ENCODE peak calls at places on chromosomes 13 and 19, in ten cellular contexts. One of them, this sample, is unnamed.

GRCh38 chr13:47545206-47545605 is 455.9 kb downstream of the SUCLA2 start:
- DNase-seq in naive thymus-derived CD4-positive, alpha-beta T cell: no peak
- DNase-seq in NB4: no peak
- DNase-seq in fibroblast of pulmonary artery: no peak
- DNase-seq in foreskin fibroblast: no peak
- DNase-seq in CD8-positive, alpha-beta T cell: no peak
- DNase-seq in endothelial cell of umbilical vein: no peak
- DNase-seq in fibroblast of the aortic adventitia: peak
- DNase-seq in Caco-2: no peak
- DNase-seq in ascending aorta: no peak
- DNase-seq in this sample: no peak

GRCh38 chr19:17797397-17798201 is 2.7 kb downstream of the B3GNT3 start:
- DNase-seq in naive thymus-derived CD4-positive, alpha-beta T cell: no peak
- DNase-seq in NB4: no peak
- DNase-seq in fibroblast of pulmonary artery: no peak
- DNase-seq in foreskin fibroblast: peak
- DNase-seq in CD8-positive, alpha-beta T cell: no peak
- DNase-seq in endothelial cell of umbilical vein: no peak
- DNase-seq in fibroblast of the aortic adventitia: no peak
- DNase-seq in Caco-2: peak
- DNase-seq in ascending aorta: no peak
- DNase-seq in this sample: no peak

GRCh38 chr13:48161530-48162179 is 66.8 kb upstream of the MED4 start:
- DNase-seq in naive thymus-derived CD4-positive, alpha-beta T cell: no peak
- DNase-seq in NB4: peak
- DNase-seq in fibroblast of pulmonary artery: no peak
- DNase-seq in foreskin fibroblast: no peak
- DNase-seq in CD8-positive, alpha-beta T cell: no peak
- DNase-seq in endothelial cell of umbilical vein: peak
- DNase-seq in fibroblast of the aortic adventitia: no peak
- DNase-seq in Caco-2: no peak
- DNase-seq in ascending aorta: peak
- DNase-seq in this sample: no peak

GRCh38 chr19:40671404-40671803 is 19.0 kb downstream of the NUMBL start:
- DNase-seq in naive thymus-derived CD4-positive, alpha-beta T cell: no peak
- DNase-seq in NB4: no peak
- DNase-seq in fibroblast of pulmonary artery: no peak
- DNase-seq in foreskin fibroblast: no peak
- DNase-seq in CD8-positive, alpha-beta T cell: no peak
- DNase-seq in endothelial cell of umbilical vein: no peak
- DNase-seq in fibroblast of the aortic adventitia: no peak
- DNase-seq in Caco-2: no peak
- DNase-seq in ascending aorta: no peak
- DNase-seq in this sample: no peak

GRCh38 chr19:40719414-40719894 is 2.5 kb downstream of the ITPKC start:
- DNase-seq in naive thymus-derived CD4-positive, alpha-beta T cell: no peak
- DNase-seq in NB4: no peak
- DNase-seq in fibroblast of pulmonary artery: no peak
- DNase-seq in foreskin fibroblast: peak
- DNase-seq in CD8-positive, alpha-beta T cell: no peak
- DNase-seq in endothelial cell of umbilical vein: no peak
- DNase-seq in fibroblast of the aortic adventitia: no peak
- DNase-seq in Caco-2: no peak
- DNase-seq in ascending aorta: no peak
- DNase-seq in this sample: no peak

GRCh38 chr13:54733639-54734038 is 1705.0 kb downstream of the OLFM4 start:
- DNase-seq in naive thymus-derived CD4-positive, alpha-beta T cell: no peak
- DNase-seq in NB4: peak
- DNase-seq in fibroblast of pulmonary artery: no peak
- DNase-seq in foreskin fibroblast: no peak
- DNase-seq in CD8-positive, alpha-beta T cell: no peak
- DNase-seq in endothelial cell of umbilical vein: no peak
- DNase-seq in fibroblast of the aortic adventitia: no peak
- DNase-seq in Caco-2: no peak
- DNase-seq in ascending aorta: no peak
- DNase-seq in this sample: no peak

GRCh38 chr13:20024706-20025105 is 66.2 kb downstream of the ZMYM2 start:
- DNase-seq in naive thymus-derived CD4-positive, alpha-beta T cell: no peak
- DNase-seq in NB4: peak
- DNase-seq in fibroblast of pulmonary artery: no peak
- DNase-seq in foreskin fibroblast: no peak
- DNase-seq in CD8-positive, alpha-beta T cell: no peak
- DNase-seq in endothelial cell of umbilical vein: no peak
- DNase-seq in fibroblast of the aortic adventitia: no peak
- DNase-seq in Caco-2: no peak
- DNase-seq in ascending aorta: no peak
- DNase-seq in this sample: no peak

GRCh38 chr19:17997969-17998826 is 9.8 kb upstream of the ARRDC2 start:
- DNase-seq in naive thymus-derived CD4-positive, alpha-beta T cell: no peak
- DNase-seq in NB4: no peak
- DNase-seq in fibroblast of pulmonary artery: no peak
- DNase-seq in foreskin fibroblast: peak
- DNase-seq in CD8-positive, alpha-beta T cell: no peak
- DNase-seq in endothelial cell of umbilical vein: no peak
- DNase-seq in fibroblast of the aortic adventitia: peak
- DNase-seq in Caco-2: no peak
- DNase-seq in ascending aorta: no peak
- DNase-seq in this sample: no peak

GRCh38 chr13:50125306-50125555 is 110.0 kb downstream of the KCNRG start:
- DNase-seq in naive thymus-derived CD4-positive, alpha-beta T cell: peak
- DNase-seq in NB4: no peak
- DNase-seq in fibroblast of pulmonary artery: no peak
- DNase-seq in foreskin fibroblast: no peak
- DNase-seq in CD8-positive, alpha-beta T cell: no peak
- DNase-seq in endothelial cell of umbilical vein: no peak
- DNase-seq in fibroblast of the aortic adventitia: no peak
- DNase-seq in Caco-2: no peak
- DNase-seq in ascending aorta: no peak
- DNase-seq in this sample: no peak

GRCh38 chr13:45626731-45627374 is 11.3 kb upstream of the ERICH6B start:
- DNase-seq in naive thymus-derived CD4-positive, alpha-beta T cell: no peak
- DNase-seq in NB4: peak
- DNase-seq in fibroblast of pulmonary artery: no peak
- DNase-seq in foreskin fibroblast: peak
- DNase-seq in CD8-positive, alpha-beta T cell: no peak
- DNase-seq in endothelial cell of umbilical vein: peak
- DNase-seq in fibroblast of the aortic adventitia: no peak
- DNase-seq in Caco-2: no peak
- DNase-seq in ascending aorta: no peak
- DNase-seq in this sample: no peak

GRCh38 chr19:11194173-11194572 is 3.2 kb downstream of the KANK2 start:
- DNase-seq in naive thymus-derived CD4-positive, alpha-beta T cell: no peak
- DNase-seq in NB4: no peak
- DNase-seq in fibroblast of pulmonary artery: no peak
- DNase-seq in foreskin fibroblast: no peak
- DNase-seq in CD8-positive, alpha-beta T cell: no peak
- DNase-seq in endothelial cell of umbilical vein: no peak
- DNase-seq in fibroblast of the aortic adventitia: no peak
- DNase-seq in Caco-2: no peak
- DNase-seq in ascending aorta: no peak
- DNase-seq in this sample: no peak

GRCh38 chr19:6039541-6040225 is 61.7 kb upstream of the RANBP3 start:
- DNase-seq in naive thymus-derived CD4-positive, alpha-beta T cell: no peak
- DNase-seq in NB4: no peak
- DNase-seq in fibroblast of pulmonary artery: no peak
- DNase-seq in foreskin fibroblast: no peak
- DNase-seq in CD8-positive, alpha-beta T cell: no peak
- DNase-seq in endothelial cell of umbilical vein: no peak
- DNase-seq in fibroblast of the aortic adventitia: no peak
- DNase-seq in Caco-2: no peak
- DNase-seq in ascending aorta: no peak
- DNase-seq in this sample: no peak

GRCh38 chr13:32200741-32201140 is 114.4 kb downstream of the ZAR1L start:
- DNase-seq in naive thymus-derived CD4-positive, alpha-beta T cell: no peak
- DNase-seq in NB4: no peak
- DNase-seq in fibroblast of pulmonary artery: peak
- DNase-seq in foreskin fibroblast: no peak
- DNase-seq in CD8-positive, alpha-beta T cell: no peak
- DNase-seq in endothelial cell of umbilical vein: no peak
- DNase-seq in fibroblast of the aortic adventitia: peak
- DNase-seq in Caco-2: no peak
- DNase-seq in ascending aorta: no peak
- DNase-seq in this sample: no peak
- H3K4me3 ChIP-seq in naive thymus-derived CD4-positive, alpha-beta T cell: no peak
- H3K4me3 ChIP-seq in NB4: no peak
- H3K4me3 ChIP-seq in fibroblast of pulmonary artery: no peak
- H3K4me3 ChIP-seq in foreskin fibroblast: no peak
- H3K4me3 ChIP-seq in CD8-positive, alpha-beta T cell: no peak
- H3K4me3 ChIP-seq in endothelial cell of umbilical vein: no peak
- H3K4me3 ChIP-seq in fibroblast of the aortic adventitia: no peak
- H3K4me3 ChIP-seq in Caco-2: no peak
- H3K4me3 ChIP-seq in ascending aorta: no peak
- H3K4me3 ChIP-seq in this sample: no peak

DNA sequence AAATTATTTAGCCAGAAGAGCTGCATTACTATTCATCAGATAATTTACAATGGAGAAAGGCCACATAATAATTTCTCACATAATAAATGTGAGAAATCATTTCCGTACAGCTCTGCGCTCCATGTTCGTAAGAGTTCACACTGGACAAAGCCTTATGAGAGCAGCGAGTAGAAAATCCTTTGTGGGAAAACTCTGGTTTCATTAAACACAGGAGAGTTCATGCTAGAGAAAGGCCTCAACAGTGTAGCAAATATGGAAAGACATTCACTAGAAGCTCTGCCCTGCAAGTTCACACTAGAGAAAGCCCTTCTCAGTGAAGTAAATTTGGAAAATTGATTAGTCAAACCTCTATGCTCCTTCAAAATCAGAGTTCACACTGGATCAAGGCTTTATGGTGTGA is 8.4 kb downstream of the ZNF776 start:
- DNase-seq in naive thymus-derived CD4-positive, alpha-beta T cell: no peak
- DNase-seq in NB4: no peak
- DNase-seq in fibroblast of pulmonary artery: no peak
- DNase-seq in foreskin fibroblast: no peak
- DNase-seq in CD8-positive, alpha-beta T cell: no peak
- DNase-seq in endothelial cell of umbilical vein: no peak
- DNase-seq in fibroblast of the aortic adventitia: no peak
- DNase-seq in Caco-2: no peak
- DNase-seq in ascending aorta: no peak
- DNase-seq in this sample: no peak
- H3K4me3 ChIP-seq in naive thymus-derived CD4-positive, alpha-beta T cell: peak
- H3K4me3 ChIP-seq in NB4: no peak
- H3K4me3 ChIP-seq in fibroblast of pulmonary artery: no peak
- H3K4me3 ChIP-seq in foreskin fibroblast: no peak
- H3K4me3 ChIP-seq in CD8-positive, alpha-beta T cell: no peak
- H3K4me3 ChIP-seq in endothelial cell of umbilical vein: no peak
- H3K4me3 ChIP-seq in fibroblast of the aortic adventitia: no peak
- H3K4me3 ChIP-seq in Caco-2: no peak
- H3K4me3 ChIP-seq in ascending aorta: no peak
- H3K4me3 ChIP-seq in this sample: no peak

GRCh38 chr13:113151745-113152707 is 6.4 kb upstream of the PROZ start:
- DNase-seq in naive thymus-derived CD4-positive, alpha-beta T cell: no peak
- DNase-seq in NB4: no peak
- DNase-seq in fibroblast of pulmonary artery: peak
- DNase-seq in foreskin fibroblast: peak
- DNase-seq in CD8-positive, alpha-beta T cell: no peak
- DNase-seq in endothelial cell of umbilical vein: no peak
- DNase-seq in fibroblast of the aortic adventitia: peak
- DNase-seq in Caco-2: no peak
- DNase-seq in ascending aorta: no peak
- DNase-seq in this sample: no peak
- H3K4me3 ChIP-seq in naive thymus-derived CD4-positive, alpha-beta T cell: peak
- H3K4me3 ChIP-seq in NB4: no peak
- H3K4me3 ChIP-seq in fibroblast of pulmonary artery: no peak
- H3K4me3 ChIP-seq in foreskin fibroblast: peak
- H3K4me3 ChIP-seq in CD8-positive, alpha-beta T cell: peak
- H3K4me3 ChIP-seq in endothelial cell of umbilical vein: no peak
- H3K4me3 ChIP-seq in fibroblast of the aortic adventitia: no peak
- H3K4me3 ChIP-seq in Caco-2: no peak
- H3K4me3 ChIP-seq in ascending aorta: peak
- H3K4me3 ChIP-seq in this sample: no peak

GRCh38 chr13:26978081-26978860 is 193.3 kb downstream of the USP12 start:
- DNase-seq in naive thymus-derived CD4-positive, alpha-beta T cell: no peak
- DNase-seq in NB4: no peak
- DNase-seq in fibroblast of pulmonary artery: no peak
- DNase-seq in foreskin fibroblast: no peak
- DNase-seq in CD8-positive, alpha-beta T cell: no peak
- DNase-seq in endothelial cell of umbilical vein: no peak
- DNase-seq in fibroblast of the aortic adventitia: no peak
- DNase-seq in Caco-2: peak
- DNase-seq in ascending aorta: no peak
- DNase-seq in this sample: no peak

GRCh38 chr13:26979334-26979733 is 192.3 kb downstream of the USP12 start:
- DNase-seq in naive thymus-derived CD4-positive, alpha-beta T cell: no peak
- DNase-seq in NB4: peak
- DNase-seq in fibroblast of pulmonary artery: no peak
- DNase-seq in foreskin fibroblast: no peak
- DNase-seq in CD8-positive, alpha-beta T cell: no peak
- DNase-seq in endothelial cell of umbilical vein: no peak
- DNase-seq in fibroblast of the aortic adventitia: no peak
- DNase-seq in Caco-2: no peak
- DNase-seq in ascending aorta: no peak
- DNase-seq in this sample: no peak

GRCh38 chr13:26983533-26984315 is 187.9 kb downstream of the USP12 start:
- DNase-seq in naive thymus-derived CD4-positive, alpha-beta T cell: no peak
- DNase-seq in NB4: peak
- DNase-seq in fibroblast of pulmonary artery: no peak
- DNase-seq in foreskin fibroblast: no peak
- DNase-seq in CD8-positive, alpha-beta T cell: no peak
- DNase-seq in endothelial cell of umbilical vein: no peak
- DNase-seq in fibroblast of the aortic adventitia: peak
- DNase-seq in Caco-2: no peak
- DNase-seq in ascending aorta: no peak
- DNase-seq in this sample: no peak

GRCh38 chr13:26977541-26977940 is 194.1 kb downstream of the USP12 start:
- DNase-seq in naive thymus-derived CD4-positive, alpha-beta T cell: no peak
- DNase-seq in NB4: peak
- DNase-seq in fibroblast of pulmonary artery: peak
- DNase-seq in foreskin fibroblast: peak
- DNase-seq in CD8-positive, alpha-beta T cell: no peak
- DNase-seq in endothelial cell of umbilical vein: no peak
- DNase-seq in fibroblast of the aortic adventitia: no peak
- DNase-seq in Caco-2: no peak
- DNase-seq in ascending aorta: no peak
- DNase-seq in this sample: no peak

DNA sequence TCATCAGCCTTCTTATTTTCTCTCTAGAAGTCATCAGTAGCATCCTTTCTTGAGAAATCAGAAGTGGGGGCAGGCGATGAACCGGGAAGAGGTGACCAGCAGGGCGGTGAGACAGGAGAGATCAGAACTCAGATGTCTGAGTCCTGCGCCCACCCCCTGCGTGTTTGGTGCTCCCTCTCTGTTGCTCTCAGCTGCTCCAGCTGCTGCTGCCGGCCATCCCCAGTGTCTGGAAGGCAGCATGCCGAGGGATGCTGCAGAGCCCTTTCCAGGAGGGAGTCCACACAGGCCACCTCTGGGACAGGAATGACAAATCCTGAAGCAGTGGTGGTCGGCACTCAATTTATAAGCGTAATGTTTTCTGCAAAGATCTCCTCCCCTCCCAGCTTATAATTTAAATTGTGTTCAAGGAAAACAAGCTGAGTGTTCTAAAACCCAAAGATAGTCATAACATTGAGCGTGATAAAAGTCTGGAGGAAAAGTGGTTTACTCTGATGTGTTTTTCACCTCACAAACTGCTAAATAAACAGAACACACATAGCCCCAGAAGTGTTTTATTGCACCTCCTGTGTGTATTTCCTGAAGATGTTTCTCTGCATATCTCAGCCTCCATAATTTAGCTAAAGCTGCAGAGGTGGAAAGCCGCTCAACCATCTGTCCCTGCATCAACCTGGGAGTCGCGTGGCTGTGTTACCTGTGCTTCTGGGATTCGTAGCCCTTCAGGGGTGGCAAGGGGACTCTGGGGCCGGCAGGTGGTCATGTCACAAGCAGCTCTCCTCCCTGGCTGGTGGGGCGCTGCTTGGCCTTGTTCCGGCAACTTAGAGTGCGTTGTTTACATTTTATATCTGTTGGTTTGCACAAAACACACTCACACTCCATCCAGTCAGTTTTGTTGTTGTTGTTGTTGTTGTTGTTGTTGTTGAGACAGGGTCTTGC is 191.2 kb downstream of the USP12 start:
- DNase-seq in naive thymus-derived CD4-positive, alpha-beta T cell: no peak
- DNase-seq in NB4: no peak
- DNase-seq in fibroblast of pulmonary artery: no peak
- DNase-seq in foreskin fibroblast: no peak
- DNase-seq in CD8-positive, alpha-beta T cell: no peak
- DNase-seq in endothelial cell of umbilical vein: no peak
- DNase-seq in fibroblast of the aortic adventitia: no peak
- DNase-seq in Caco-2: no peak
- DNase-seq in ascending aorta: no peak
- DNase-seq in this sample: no peak
- H3K4me3 ChIP-seq in naive thymus-derived CD4-positive, alpha-beta T cell: no peak
- H3K4me3 ChIP-seq in NB4: no peak
- H3K4me3 ChIP-seq in fibroblast of pulmonary artery: no peak
- H3K4me3 ChIP-seq in foreskin fibroblast: no peak
- H3K4me3 ChIP-seq in CD8-positive, alpha-beta T cell: no peak
- H3K4me3 ChIP-seq in endothelial cell of umbilical vein: no peak
- H3K4me3 ChIP-seq in fibroblast of the aortic adventitia: no peak
- H3K4me3 ChIP-seq in Caco-2: no peak
- H3K4me3 ChIP-seq in ascending aorta: no peak
- H3K4me3 ChIP-seq in this sample: no peak

This sample was measured in GM12864.